ENCODE peak calls at places on chromosomes 2 and 18, in eight cellular contexts. B, M, W, U, Q, H, V and C are unnamed samples.
A peak's percentile ranks its signal among the peaks of the same experiment; 100 is the strongest.

GRCh38 chr18:78920436-78921138 is 59.0 kb upstream of the SALL3 start:
- DNase-seq in B (no peak), M (no peak), W (no peak), U (no peak), Q (no peak), H (no peak), V (no peak), C (no peak)

GRCh38 chr2:233801357-233802131 is 23.4 kb downstream of the MROH2A start:
- DNase-seq in B (no peak), M (no peak), W (no peak), U (peak; percentile 68), Q (no peak), H (peak; percentile 32), V (no peak), C (peak; percentile 25)

GRCh38 chr18:52499646-52500045 is 159.6 kb downstream of the DCC start:
- DNase-seq in B (no peak), M (no peak), W (no peak), U (no peak), Q (no peak), H (no peak), V (peak; percentile 77), C (no peak)

GRCh38 chr2:234795272-234795920 is 156.4 kb upstream of the SH3BP4 start:
- DNase-seq in B (no peak), M (no peak), W (no peak), U (no peak), Q (peak; percentile 37), H (peak; percentile 11), V (no peak), C (no peak)

GRCh38 chr2:15939854-15940660 is at the start of gene MYCN:
- DNase-seq in B (no peak), M (no peak), W (peak; percentile 81), U (no peak), Q (peak; percentile 13), H (peak; percentile 53), V (peak; percentile 31), C (peak; percentile 36)

GRCh38 chr2:20164061-20164733 is 60.7 kb downstream of the SDC1 start:
- DNase-seq in B (no peak), M (no peak), W (no peak), U (no peak), Q (no peak), H (peak; percentile 36), V (no peak), C (no peak)

GRCh38 chr2:174964404-174964803 is 40.8 kb downstream of the CHN1 start:
- DNase-seq in B (no peak), M (no peak), W (no peak), U (no peak), Q (no peak), H (no peak), V (no peak), C (no peak)

GRCh38 chr2:126913329-126913728 is 14.6 kb downstream of the TEX51 start:
- DNase-seq in B (no peak), M (no peak), W (no peak), U (no peak), Q (no peak), H (no peak), V (no peak), C (no peak)

GRCh38 chr2:28269019-28269784 is 123.5 kb upstream of the FOSL2 start:
- DNase-seq in B (no peak), M (no peak), W (no peak), U (no peak), Q (no peak), H (peak; percentile 48), V (no peak), C (peak; percentile 52)